ENCODE peak calls at places on chromosome X, in eight cellular contexts. B is fibroblast of the aortic adventitia, N is lower leg skin, H is neural progenitor cell, Y is astrocyte of the cerebellum, E is A673, R is HFF-Myc, P is BE2C. I is an unnamed sample.

GRCh38 chrX:2401201-2401589 is 99.6 kb downstream of the DHRSX start:
- DNase-seq in B (no peak), H (no peak), P (no peak), E (no peak), R (no peak), Y (no peak), N (peak; percentile 70), I (no peak)

GRCh38 chrX:77505227-77505626 is 58.0 kb downstream of the FGF16 start:
- DNase-seq in Y (peak; percentile 5), P (no peak), R (no peak), E (peak; percentile 53), N (no peak), H (no peak), B (peak; percentile 55), I (no peak)

GRCh38 chrX:78517124-78517523 is 142.0 kb downstream of the RTL3 start:
- DNase-seq in Y (no peak), P (no peak), E (no peak), R (no peak), B (peak; percentile 59), H (no peak), N (no peak), I (no peak)

GRCh38 chrX:132216283-132216682 is 3.0 kb downstream of the RAP2C start:
- DNase-seq in R (no peak), H (no peak), P (no peak), Y (no peak), E (peak; percentile 13), B (peak; percentile 13), N (no peak), I (no peak)

GRCh38 chrX:105706041-105706440 is 116.3 kb upstream of the NRK start:
- DNase-seq in H (no peak), N (no peak), P (no peak), E (no peak), B (peak; percentile 3), Y (no peak), R (no peak), I (no peak)

GRCh38 chrX:27680726-27681125 is 90.6 kb downstream of the DCAF8L2 start:
- DNase-seq in E (no peak), H (no peak), B (peak; percentile 80), R (no peak), P (no peak), N (no peak), Y (peak; percentile 9), I (no peak)

GRCh38 chrX:106467422-106467821 is 144.4 kb upstream of the RADX start:
- DNase-seq in B (no peak), H (peak; percentile 12), E (no peak), Y (no peak), R (no peak), P (no peak), N (no peak), I (no peak)

GRCh38 chrX:133660356-133660755 is 245.1 kb upstream of the GPC4 start:
- DNase-seq in H (no peak), B (peak; percentile 47), P (no peak), Y (no peak), N (no peak), R (no peak), E (no peak), I (no peak)

GRCh38 chrX:45743081-45743533 is 542.4 kb upstream of the DIPK2B start:
- DNase-seq in E (peak; percentile 25), R (no peak), H (no peak), N (no peak), P (no peak), Y (no peak), B (no peak), I (no peak)

GRCh38 chrX:31255310-31256033 is 183.6 kb upstream of the FTHL17 start:
- DNase-seq in E (no peak), R (no peak), P (no peak), Y (no peak), B (no peak), N (no peak), H (no peak), I (no peak)

GRCh38 chrX:49171752-49172279 is at the start of gene PLP2:
- DNase-seq in P (peak; percentile 64), N (no peak), B (peak; percentile 32), E (peak; percentile 49), R (no peak), Y (no peak), H (peak; percentile 43), I (no peak)

GRCh38 chrX:107731831-107732502 is 43.6 kb downstream of the TSC22D3 start:
- DNase-seq in N (peak; percentile 66), B (peak; percentile 90), Y (peak; percentile 34), R (no peak), P (peak; percentile 78), H (peak; percentile 36), E (no peak), I (peak; percentile 80)

GRCh38 chrX:154349359-154349935 is 25.0 kb downstream of the FLNA start:
- DNase-seq in R (no peak), H (no peak), N (no peak), E (no peak), P (no peak), B (no peak), Y (no peak), I (no peak)

GRCh38 chrX:17226736-17227135 is 148.3 kb upstream of the NHS start:
- DNase-seq in Y (no peak), P (no peak), H (no peak), E (no peak), B (no peak), N (no peak), R (no peak), I (no peak)
- H3K4me3 ChIP-seq in Y (no peak overlapping the region), P (no peak overlapping the region), H (no peak overlapping the region), E (no peak overlapping the region), B (no peak overlapping the region), N (no peak overlapping the region), R (no peak overlapping the region), I (no peak overlapping the region)

GRCh38 chrX:68490644-68491043 is 8.2 kb upstream of the YIPF6 start:
- DNase-seq in B (peak; percentile 27), N (no peak), E (peak; percentile 14), R (no peak), Y (no peak), P (no peak), H (peak; percentile 35), I (no peak)
- TF ChIP-seq CTCF in B (peak; percentile 49), N (no peak), E (peak; percentile 30), R (peak; percentile 25), Y (peak; percentile 59), P (peak; percentile 44), H (peak; percentile 43), I (peak; percentile 58)

GRCh38 chrX:40157228-40158035 is 59.7 kb upstream of the BCOR start:
- DNase-seq in P (no peak), Y (no peak), N (no peak), H (peak; percentile 28), B (no peak), R (no peak), E (no peak), I (no peak)
- H3K4me3 ChIP-seq in P (no peak overlapping the region), Y (peak overlapping the region; percentile 36), N (no peak overlapping the region), H (peak overlapping the region; percentile 57), B (no peak overlapping the region), R (peak overlapping the region; percentile 21), E (peak overlapping the region; percentile 49), I (peak overlapping the region; percentile 55)

GRCh38 chrX:7149421-7149820 is 1.5 kb upstream of the PUDP start:
- DNase-seq in B (no peak), R (no peak), P (no peak), H (no peak), Y (no peak), E (no peak), N (no peak), I (no peak)

GRCh38 chrX:7146026-7146702 is 1.3 kb upstream of the STS start:
- DNase-seq in R (no peak), P (no peak), Y (no peak), B (no peak), H (no peak), N (no peak), E (no peak), I (no peak)

GRCh38 chrX:7146703-7147430 is 645 bp upstream of the STS start:
- DNase-seq in Y (no peak), E (no peak), N (no peak), R (no peak), B (peak; percentile 44), P (no peak), H (no peak), I (no peak)

GRCh38 chrX:7147431-7147977 is at the start of gene STS:
- DNase-seq in B (peak; percentile 35), N (no peak), P (peak; percentile 51), H (peak; percentile 63), Y (no peak), R (no peak), E (peak; percentile 52), I (no peak)

DNA sequence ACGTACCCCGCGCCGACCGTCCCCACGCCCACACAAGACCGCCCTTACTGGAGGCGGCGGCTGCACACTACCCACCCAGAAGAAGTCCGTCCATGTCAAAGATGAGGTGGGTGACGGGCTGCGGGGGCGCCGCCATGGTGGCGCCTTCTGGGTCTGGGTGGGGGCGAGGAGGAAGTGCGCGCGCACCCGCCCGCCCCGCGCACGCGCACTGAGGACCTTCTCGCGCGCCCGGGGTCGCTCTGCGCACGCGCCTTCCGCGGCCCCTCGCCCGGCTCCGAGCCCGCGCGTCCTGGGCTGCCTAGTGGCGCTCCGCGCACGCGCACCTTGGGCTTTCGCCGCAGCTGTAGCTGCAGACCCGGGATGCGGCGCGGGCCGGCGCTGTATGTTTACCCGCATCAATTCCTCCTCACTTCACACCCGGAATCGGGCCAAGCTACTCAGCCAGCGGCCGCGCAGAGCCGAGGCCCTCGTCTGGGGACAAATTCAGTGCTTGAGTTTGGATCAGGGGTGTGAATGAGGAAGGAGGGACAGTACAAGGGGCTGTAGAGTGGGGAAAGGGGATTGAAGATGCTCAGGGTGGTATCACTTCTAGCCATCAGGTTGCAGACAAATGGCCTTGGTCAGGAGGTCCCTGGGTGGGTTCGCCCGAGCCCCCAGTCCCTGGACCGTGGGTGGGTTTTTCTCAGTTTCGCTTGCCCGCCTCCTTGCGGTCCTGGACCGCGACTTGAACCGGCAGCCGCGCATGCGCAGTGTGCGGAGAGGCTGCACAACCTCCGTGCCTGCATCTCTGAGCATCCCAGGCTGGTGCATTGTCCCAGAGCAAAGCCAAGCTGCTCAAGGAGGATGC is at the start of gene PUDP:
- DNase-seq in H (peak; percentile 96), R (no peak), B (peak; percentile 86), E (peak; percentile 86), Y (peak; percentile 72), P (peak; percentile 88), N (peak; percentile 56), I (no peak)
- TF ChIP-seq CTCF in H (no peak), R (no peak), B (peak; percentile 38), E (peak; percentile 23), Y (peak; percentile 26), P (no peak), N (no peak), I (peak; percentile 2)

I was measured in epithelial cell of proximal tubule.